ENCODE peak calls at places on chromosomes 6 and 20, in eight cellular contexts. H is HTR-8/SVneo, M is GM04504, V is glutamatergic neuron, D is nephron progenitor cell, P is endothelial cell of umbilical vein, C is anterior cingulate cortex, U is NCI-H2081. N is an unnamed sample.

GRCh38 chr20:17796096-17796563 is 96.4 kb downstream of the BANF2 start:
- DNase-seq in C (no peak), P (peak), U (no peak), H (no peak), D (no peak), M (peak), V (no peak), N (peak)

GRCh38 chr20:54107600-54108393 is 37.4 kb upstream of the BCAS1 start:
- DNase-seq in C (no peak), V (no peak), M (no peak), P (no peak), H (no peak), U (no peak), D (no peak), N (no peak)

GRCh38 chr6:37127961-37128862 is 41.7 kb upstream of the PIM1 start:
- DNase-seq in V (no peak), P (peak), H (no peak), C (no peak), U (no peak), M (no peak), D (no peak), N (peak)

GRCh38 chr20:61387204-61387958 is 135.3 kb downstream of the CDH4 start:
- DNase-seq in C (no peak), H (no peak), D (peak), P (no peak), M (peak), U (no peak), V (peak), N (peak)

GRCh38 chr20:1871807-1872455 is 23.3 kb upstream of the SIRPA start:
- DNase-seq in M (no peak), V (no peak), D (no peak), U (no peak), C (no peak), P (no peak), H (no peak), N (no peak)

GRCh38 chr20:36676701-36677421 is 30.9 kb upstream of the SLA2 start:
- DNase-seq in M (no peak), C (no peak), H (no peak), D (peak), P (no peak), U (no peak), V (peak), N (no peak)

GRCh38 chr6:24520929-24521546 is 26.3 kb downstream of the ALDH5A1 start:
- DNase-seq in V (peak), P (peak), C (no peak), D (peak), M (peak), U (peak), H (peak), N (peak)

GRCh38 chr6:165599121-165599520 is 63.9 kb downstream of the PDE10A start:
- DNase-seq in V (no peak), C (no peak), D (no peak), H (no peak), U (no peak), P (no peak), M (no peak), N (no peak)